ENCODE peak calls at places on chromosomes 3 and 15, in five cellular contexts. L is glutamatergic neuron, P is MCF 10A, K is AG04450, M is fibroblast of the aortic adventitia. J is an unnamed sample.

GRCh38 chr3:177679568-177680441 is 482.5 kb upstream of the TBL1XR1 start:
- DNase-seq in P (peak; percentile 44), L (no peak), M (peak; percentile 74), K (no peak), J (no peak)

GRCh38 chr15:69996321-69996720 is 101.4 kb downstream of the TLE3 start:
- DNase-seq in M (no peak), K (no peak), P (no peak), L (no peak), J (no peak)

GRCh38 chr15:81199031-81199779 is 2.5 kb downstream of the IL16 start:
- DNase-seq in L (no peak), P (no peak), M (no peak), K (no peak), J (no peak)

GRCh38 chr3:141064255-141064926 is 13.2 kb downstream of the SPSB4 start:
- DNase-seq in M (no peak), K (no peak), P (no peak), L (no peak), J (no peak)

GRCh38 chr3:39809995-39810595 is 686 bp downstream of the MYRIP start:
- DNase-seq in P (no peak), M (no peak), K (no peak), L (peak; percentile 49), J (no peak)

GRCh38 chr3:105876745-105877624 is 8.2 kb upstream of the CBLB start:
- DNase-seq in P (no peak), L (no peak), K (no peak), M (no peak), J (no peak)

GRCh38 chr15:81264072-81264857 is 59.7 kb downstream of the STARD5 start:
- DNase-seq in K (no peak), M (no peak), P (no peak), L (no peak), J (no peak)

GRCh38 chr3:12312010-12312409 is 23.1 kb downstream of the PPARG start:
- DNase-seq in P (no peak), L (no peak), M (peak; percentile 22), K (no peak), J (peak; percentile 30)

GRCh38 chr3:55322649-55323048 is 164.5 kb downstream of the WNT5A start:
- DNase-seq in P (no peak), M (peak; percentile 53), L (no peak), K (no peak), J (no peak)

DNA sequence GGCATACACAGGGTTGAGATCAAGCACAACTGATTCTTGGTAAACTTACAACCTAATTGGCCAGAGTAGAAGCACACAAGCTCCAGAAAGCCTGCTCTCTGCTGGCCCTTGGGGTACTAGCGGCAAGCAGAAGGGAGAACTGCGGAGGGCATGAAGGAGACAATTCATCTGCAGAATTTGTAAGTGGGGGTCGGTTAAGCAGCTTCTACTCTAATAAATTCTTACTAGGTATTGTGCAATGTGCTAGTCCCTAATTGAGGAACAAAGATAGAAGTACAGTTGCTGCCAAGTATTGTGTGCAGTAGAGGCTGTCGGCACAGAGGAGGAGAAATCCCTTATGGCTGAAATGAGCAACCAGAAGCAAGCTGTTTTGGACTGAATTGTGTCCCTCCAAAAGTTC is 91.2 kb upstream of the VEPH1 start:
- DNase-seq in L (no peak), K (no peak), M (peak; percentile 51), P (no peak), J (no peak)
- TF ChIP-seq CTCF in L (no peak), K (peak; percentile 31), M (peak; percentile 37), P (no peak), J (no peak)

GRCh38 chr15:34679326-34679725 is 75.5 kb downstream of the GJD2 start:
- DNase-seq in K (no peak), L (no peak), M (no peak), P (peak; percentile 31), J (no peak)
- TF ChIP-seq CTCF in K (no peak), L (no peak), M (no peak), P (no peak), J (no peak)

GRCh38 chr3:7498722-7499121 is 637.8 kb downstream of the GRM7 start:
- DNase-seq in M (no peak), P (no peak), L (no peak), K (no peak), J (no peak)

GRCh38 chr3:7508821-7509220 is 647.9 kb downstream of the GRM7 start:
- DNase-seq in L (no peak), K (no peak), P (peak; percentile 9), M (peak; percentile 17), J (no peak)

GRCh38 chr3:7504886-7505775 is 644.2 kb downstream of the GRM7 start:
- DNase-seq in M (peak; percentile 86), L (no peak), P (peak; percentile 94), K (no peak), J (no peak)

GRCh38 chr3:7506606-7507180 is 645.8 kb downstream of the GRM7 start:
- DNase-seq in K (no peak), M (no peak), P (peak; percentile 15), L (no peak), J (no peak)

GRCh38 chr3:7503431-7503830 is 642.5 kb downstream of the GRM7 start:
- DNase-seq in K (no peak), M (no peak), P (no peak), L (no peak), J (no peak)
- TF ChIP-seq CTCF in K (no peak), M (no peak), P (no peak), L (no peak), J (no peak)

DNA sequence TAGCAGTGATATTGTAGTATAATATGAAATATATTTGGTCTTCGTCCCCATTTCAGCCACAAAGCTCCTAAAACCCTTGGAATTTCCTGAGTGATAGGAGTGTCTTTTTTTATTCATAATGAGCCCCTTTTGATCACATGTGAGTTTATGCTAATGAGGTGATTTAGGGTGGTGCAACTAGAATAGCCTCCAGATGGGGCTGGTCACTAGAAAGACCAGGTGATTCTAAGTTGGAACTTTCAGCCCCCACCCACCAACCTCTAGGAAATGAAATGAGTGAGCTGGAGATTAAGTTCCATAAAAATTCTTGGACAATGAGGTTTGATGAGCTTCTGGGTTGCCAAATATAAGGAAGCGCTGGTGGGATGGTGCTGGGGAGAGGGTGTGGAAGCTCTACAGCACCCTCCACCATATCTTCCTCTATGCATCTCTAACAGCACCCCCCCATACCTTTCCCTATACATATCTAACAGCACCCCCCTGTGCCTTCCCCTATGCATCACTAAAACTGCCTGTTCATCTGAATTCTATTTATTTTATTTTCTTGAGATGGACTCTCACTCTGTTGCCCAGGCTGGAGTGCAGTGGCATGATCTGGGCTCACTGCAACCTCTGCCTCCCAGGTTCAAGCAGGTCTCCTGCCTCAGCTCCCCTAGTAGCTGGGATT is 2.1 kb upstream of the SMCO1 start:
- DNase-seq in M (no peak), L (no peak), P (no peak), K (no peak), J (no peak)
- TF ChIP-seq CTCF in M (no peak), L (no peak), P (no peak), K (no peak), J (no peak)

DNA sequence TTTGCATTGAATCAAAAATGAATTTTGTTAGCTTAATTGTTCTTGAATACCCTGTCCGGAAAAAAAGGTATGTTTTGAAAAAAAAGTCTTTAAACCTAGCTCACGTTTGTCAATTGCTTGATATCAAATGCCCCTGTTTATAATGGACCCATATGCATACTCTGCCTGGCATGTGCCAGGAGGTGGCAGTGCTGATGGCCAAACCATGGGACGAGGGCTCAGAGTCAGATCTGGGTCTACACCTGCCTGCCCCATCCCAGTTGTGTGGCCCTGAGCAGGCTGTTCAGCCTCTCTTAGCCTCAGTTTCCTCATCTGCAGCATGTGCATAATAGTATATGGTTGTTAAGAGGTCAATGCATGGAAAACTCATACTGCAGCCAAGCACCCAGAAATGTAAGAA is 38.8 kb downstream of the PRKCD start:
- DNase-seq in K (no peak), P (peak; percentile 34), M (no peak), L (no peak), J (no peak)
- TF ChIP-seq CTCF in K (no peak), P (no peak), M (no peak), L (no peak), J (peak; percentile 50)

GRCh38 chr3:115084686-115085085 is 62.4 kb downstream of the ZBTB20 start:
- DNase-seq in L (no peak), M (no peak), P (no peak), K (no peak), J (no peak)

GRCh38 chr3:115085197-115085865 is 61.8 kb downstream of the ZBTB20 start:
- DNase-seq in P (no peak), M (peak; percentile 26), L (no peak), K (no peak), J (no peak)

GRCh38 chr3:115077501-115078250 is 69.4 kb downstream of the ZBTB20 start:
- DNase-seq in K (no peak), L (no peak), P (no peak), M (peak; percentile 19), J (no peak)

GRCh38 chr3:115086379-115086778 is 60.7 kb downstream of the ZBTB20 start:
- DNase-seq in L (no peak), K (no peak), M (no peak), P (no peak), J (no peak)

DNA sequence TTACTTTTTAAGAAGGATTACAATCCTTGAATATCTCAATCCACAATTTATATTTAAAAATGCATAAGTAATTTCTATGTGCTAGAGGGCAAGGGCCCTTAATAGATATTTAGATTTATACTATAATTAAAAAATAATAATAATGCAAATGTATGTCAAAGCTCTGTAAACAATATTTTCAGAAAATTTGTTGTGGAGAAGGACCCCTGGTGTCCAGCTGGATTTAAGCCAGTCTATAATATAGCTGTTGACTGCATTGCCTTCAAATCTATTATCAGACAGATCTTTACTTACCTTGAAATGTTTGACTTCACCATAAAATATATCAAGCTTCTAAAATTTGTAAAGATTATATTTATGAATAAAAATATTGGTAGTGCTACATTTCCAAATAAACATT is 65.6 kb downstream of the ZBTB20 start:
- DNase-seq in L (no peak), K (no peak), M (no peak), P (no peak), J (no peak)
- TF ChIP-seq CTCF in L (no peak), K (no peak), M (no peak), P (no peak), J (peak; percentile 29)

GRCh38 chr15:91224750-91225380 is 124.8 kb downstream of the SV2B start:
- DNase-seq in P (peak; percentile 68), L (no peak), M (peak; percentile 45), K (no peak), J (peak; percentile 20)
- TF ChIP-seq CTCF in P (peak; percentile 60), L (peak; percentile 85), M (peak; percentile 63), K (peak; percentile 74), J (peak; percentile 74)

DNA sequence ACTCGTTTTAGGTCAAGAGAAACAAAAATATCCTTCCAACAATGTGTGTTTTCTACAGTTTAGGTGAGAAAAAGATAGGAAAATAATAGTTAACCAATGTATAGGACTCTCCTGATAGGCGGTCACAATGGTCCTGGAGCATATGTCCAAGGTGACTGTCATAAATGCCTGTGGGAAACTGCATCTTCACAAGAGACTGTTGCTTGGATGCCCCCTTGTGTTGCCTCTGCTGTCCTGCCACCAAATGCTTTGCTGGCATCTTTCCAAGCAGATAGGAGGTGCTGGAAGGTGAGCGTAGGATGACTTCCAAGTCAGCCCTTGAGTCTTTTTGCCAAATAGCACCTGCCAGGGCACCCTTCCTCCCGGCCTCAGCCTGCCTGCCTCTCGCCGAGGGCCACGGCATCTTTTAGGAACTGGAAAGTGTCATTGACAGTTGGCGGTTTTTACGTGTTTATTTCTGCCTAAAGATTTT is 24.1 kb upstream of the SACM1L start:
- DNase-seq in K (no peak), M (no peak), P (peak; percentile 81), L (no peak), J (peak; percentile 66)
- TF ChIP-seq CTCF in K (peak; percentile 42), M (peak; percentile 31), P (peak; percentile 39), L (peak; percentile 9), J (peak; percentile 82)

GRCh38 chr15:33701304-33701696 is 267.0 kb upstream of the CHRM5 start:
- DNase-seq in M (no peak), K (no peak), L (no peak), P (peak; percentile 2), J (no peak)
- TF ChIP-seq CTCF in M (no peak), K (no peak), L (no peak), P (no peak), J (peak; percentile 30)